ENCODE peak calls at places on chromosomes 4 and X, in four cellular contexts. I, G, O and Q are unnamed samples.
A peak's percentile ranks its signal among the peaks of the same experiment; 100 is the strongest.

GRCh38 chr4:127140306-127140705 is 492.5 kb upstream of the INTU start:
- DNase-seq in I (no peak), G (no peak), O (no peak), Q (peak; percentile 0)

GRCh38 chr4:14771504-14772175 is 230.6 kb upstream of the CPEB2 start:
- DNase-seq in I (no peak), G (no peak), O (no peak), Q (no peak)

GRCh38 chr4:134328741-134329140 is 127.2 kb upstream of the PABPC4L start:
- DNase-seq in I (no peak), G (no peak), O (peak; percentile 53), Q (no peak)

GRCh38 chrX:78650906-78651437 is 8.2 kb downstream of the RTL3 start:
- DNase-seq in I (no peak), G (peak; percentile 72), O (no peak), Q (no peak)

GRCh38 chr4:153785830-153786721 is 2.8 kb downstream of the SFRP2 start:
- DNase-seq in I (peak; percentile 3), G (no peak), O (no peak), Q (peak; percentile 14)

GRCh38 chr4:100982345-100982744 is 365.0 kb downstream of the PPP3CA start:
- DNase-seq in I (no peak), G (no peak), O (no peak), Q (no peak)

GRCh38 chr4:54439831-54440243 is 210.7 kb downstream of the PDGFRA start:
- DNase-seq in I (no peak), G (no peak), O (peak; percentile 14), Q (no peak)

GRCh38 chr4:56653461-56654237 is 27.4 kb downstream of the HOPX start:
- DNase-seq in I (no peak), G (no peak), O (no peak), Q (no peak)

GRCh38 chr4:4839471-4839810 is 20.0 kb upstream of the MSX1 start:
- DNase-seq in I (no peak), G (no peak), O (no peak), Q (no peak)

GRCh38 chr4:4714330-4714729 is 145.1 kb upstream of the MSX1 start:
- DNase-seq in I (no peak), G (no peak), O (no peak), Q (no peak)

GRCh38 chrX:129653985-129654651 is 638 bp downstream of the APLN start:
- DNase-seq in I (no peak), G (no peak), O (no peak), Q (peak; percentile 35)

GRCh38 chr4:26985836-26986235 is 125.2 kb downstream of the STIM2 start:
- DNase-seq in I (no peak), G (peak; percentile 44), O (peak; percentile 14), Q (no peak)

GRCh38 chr4:66926687-66927086 is 618.6 kb downstream of the CENPC start:
- DNase-seq in I (no peak), G (no peak), O (no peak), Q (no peak)

GRCh38 chrX:56248492-56248891 is 16.3 kb downstream of the KLF8 start:
- DNase-seq in I (peak; percentile 5), G (peak; percentile 40), O (peak; percentile 54), Q (peak; percentile 10)

GRCh38 chr4:177051473-177052060 is 258.1 kb upstream of the NEIL3 start:
- DNase-seq in I (peak; percentile 20), G (no peak), O (peak; percentile 41), Q (peak; percentile 3)

GRCh38 chr4:8372506-8373070 is 67.9 kb downstream of the ACOX3 start:
- DNase-seq in I (no peak), G (no peak), O (no peak), Q (no peak)

GRCh38 chr4:172809319-172809718 is 359.3 kb upstream of the GALNT7 start:
- DNase-seq in I (no peak), G (no peak), O (no peak), Q (no peak)

GRCh38 chr4:168569066-168569908 is 72.4 kb downstream of the PALLD start:
- DNase-seq in I (peak; percentile 1), G (no peak), O (peak; percentile 52), Q (no peak)

GRCh38 chrX:152637649-152638442 is at the start of gene GABRQ:
- DNase-seq in I (no peak), G (no peak), O (peak; percentile 91), Q (peak; percentile 5)

GRCh38 chr4:7815562-7815961 is 124.1 kb downstream of the AFAP1 start:
- DNase-seq in I (no peak), G (no peak), O (no peak), Q (no peak)

DNA sequence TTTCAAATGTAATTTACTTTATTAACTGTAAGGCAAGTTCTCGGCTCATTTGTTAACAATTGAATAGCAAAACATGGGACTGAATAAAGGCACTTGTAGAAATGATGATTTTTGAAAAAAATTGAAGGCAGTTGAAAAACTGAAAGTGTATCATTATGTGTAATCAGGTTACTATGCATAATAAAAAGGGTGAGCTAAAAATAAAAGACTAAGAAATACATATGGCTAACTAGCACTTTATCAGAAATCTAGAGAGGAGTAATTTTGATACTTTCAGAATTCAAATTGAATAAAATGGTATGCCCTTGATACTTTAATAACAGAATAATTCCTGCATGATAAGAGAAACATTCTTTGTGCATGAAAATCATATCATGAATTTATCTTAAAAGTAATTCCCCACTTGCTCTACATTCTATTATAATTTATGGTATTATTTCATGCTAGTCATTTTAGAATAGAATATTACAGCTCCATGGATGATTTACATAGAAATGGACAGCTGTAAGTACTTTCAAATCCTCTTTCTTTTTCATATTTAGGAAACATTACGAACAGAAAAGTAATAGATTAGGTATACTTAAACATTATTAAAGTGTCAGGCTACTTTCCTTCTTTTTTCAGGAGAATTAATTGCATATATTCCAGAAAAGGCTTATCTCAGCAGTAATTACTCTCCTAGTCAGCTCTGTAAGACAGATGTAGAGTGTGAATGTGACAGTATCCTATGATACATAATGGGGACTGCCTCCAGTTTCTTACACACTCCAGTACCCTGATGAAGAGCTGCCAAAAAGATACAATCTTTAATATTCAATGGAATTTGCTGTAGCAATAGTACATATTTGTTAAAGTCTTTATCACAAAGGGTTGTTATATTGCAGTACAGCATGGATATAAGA is 697.3 kb downstream of the CCSER1 start:
- DNase-seq in I (no peak), G (no peak), O (no peak), Q (no peak)
- TF ChIP-seq CHD4 in I (no peak), G (no peak), O (no peak), Q (no peak)

DNA sequence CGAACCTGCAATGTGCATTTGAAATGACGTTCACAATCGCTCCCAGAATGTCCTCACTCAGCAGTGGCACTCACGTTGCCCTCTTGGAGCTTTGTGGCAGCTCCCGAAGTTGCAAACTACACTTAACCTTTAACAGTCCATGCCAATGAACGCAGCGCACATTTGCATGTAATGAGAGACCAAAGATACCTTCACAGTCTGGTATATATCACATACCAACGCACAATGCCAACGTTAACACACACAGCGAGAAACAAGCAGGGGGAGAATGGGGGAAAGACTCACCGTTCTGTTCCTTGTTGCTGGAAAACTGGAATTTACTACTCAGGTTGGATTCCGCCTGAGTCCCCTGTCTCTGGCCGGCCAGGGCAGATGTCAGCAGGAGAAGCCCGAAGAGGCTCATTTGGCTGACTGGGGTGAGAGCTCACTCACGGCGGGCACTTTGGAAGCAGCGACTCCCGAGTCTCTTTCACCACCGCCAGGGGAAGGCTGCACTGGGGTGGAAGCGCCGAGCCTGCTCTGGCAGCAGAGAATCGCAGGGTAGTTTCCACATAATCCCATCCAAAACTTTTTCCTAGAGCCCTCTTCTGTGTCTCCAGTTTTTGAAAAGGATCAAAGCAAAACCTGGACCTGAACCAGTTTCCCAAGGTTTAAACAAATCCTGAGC is 965 bp downstream of the PDGFC start:
- DNase-seq in I (peak; percentile 61), G (no peak), O (no peak), Q (peak; percentile 53)
- TF ChIP-seq CEBPB in I (no peak), G (no peak), O (no peak), Q (no peak)

DNA sequence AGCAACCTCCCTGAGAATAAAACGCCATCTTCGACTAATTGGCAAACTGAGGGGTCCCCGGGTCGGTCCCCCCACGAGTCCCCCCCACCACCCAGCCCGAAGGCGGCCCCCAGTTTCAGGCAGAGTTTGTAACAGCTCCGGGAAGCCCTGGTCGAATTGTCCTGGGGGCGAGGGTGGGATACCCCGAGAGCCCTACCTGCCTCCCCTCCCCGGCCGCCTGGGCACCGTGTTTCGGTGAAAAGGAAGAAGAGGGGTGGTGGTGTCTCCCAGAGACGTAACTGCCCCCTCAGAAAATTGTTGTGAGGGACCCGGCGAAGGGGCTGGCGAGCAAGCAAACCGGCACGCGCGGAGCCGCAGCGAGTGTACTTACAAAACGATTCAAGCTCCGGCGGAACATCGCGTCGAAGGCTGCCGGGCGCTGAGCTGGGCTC is 1.2 kb downstream of the ATP11C start:
- DNase-seq in I (no peak), G (no peak), O (no peak), Q (no peak)
- H3K27ac ChIP-seq in I (peak overlapping the region; percentile 66), G (peak overlapping the region; percentile 50), O (peak overlapping the region; percentile 79), Q (peak overlapping the region; percentile 99)

GRCh38 chrX:124346064-124346876 is at the start of gene SH2D1A:
- DNase-seq in I (no peak), G (no peak), O (peak; percentile 56), Q (no peak)
- TF ChIP-seq CHD4 in I (no peak), G (no peak), O (no peak), Q (no peak)

DNA sequence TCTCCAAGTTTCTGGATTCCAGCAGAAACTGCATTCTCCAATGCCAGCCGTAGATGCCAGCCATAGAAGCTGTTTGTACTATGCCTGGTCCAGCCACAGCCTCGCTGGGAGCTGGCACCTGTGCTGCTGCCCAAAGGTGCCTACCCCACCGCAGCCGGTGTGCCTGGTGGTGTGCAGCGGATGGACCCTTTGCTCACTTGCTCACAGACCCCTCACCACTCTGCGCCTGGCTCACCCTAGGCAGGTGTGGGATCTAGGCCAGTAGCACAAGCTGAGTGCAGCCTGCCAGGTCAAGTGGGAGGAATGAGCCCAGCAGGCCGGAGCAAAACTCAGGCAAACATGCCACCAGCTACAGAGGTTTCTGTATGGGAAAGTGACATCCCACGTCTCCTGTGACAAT is 463.2 kb downstream of the ADGRL3 start:
- DNase-seq in I (no peak), G (no peak), O (no peak), Q (no peak)
- TF ChIP-seq CEBPB in I (no peak), G (no peak), O (no peak), Q (no peak)